ENCODE peak calls at places on chromosomes 4 and X, in ten cellular contexts. Q is H9, H is MM.1S, X is psoas muscle, F is mammary epithelial cell, L is right atrium auricular region, B is thoracic aorta, I is left ventricle myocardium inferior, C is HepG2, N is transverse colon. O is an unnamed sample.
A peak's percentile ranks its signal among the peaks of the same experiment; 100 is the strongest.

GRCh38 chrX:43218198-43218597 is 437.9 kb upstream of the MAOA start:
- DNase-seq in Q (no peak), H (no peak), X (no peak), F (no peak), L (no peak), B (no peak), I (no peak), C (no peak), N (no peak), O (no peak)

GRCh38 chrX:2397648-2398340 is 103.0 kb downstream of the DHRSX start:
- DNase-seq in Q (no peak), H (no peak), X (no peak), F (peak; percentile 37), L (no peak), B (no peak), I (no peak), C (no peak), N (no peak), O (no peak)

GRCh38 chr4:2924765-2925301 is 38.4 kb downstream of the NOP14 start:
- DNase-seq in Q (no peak), H (no peak), X (no peak), F (no peak), L (no peak), B (no peak), I (no peak), C (no peak), N (no peak), O (peak; percentile 75)

GRCh38 chrX:97234471-97235097 is 350.9 kb downstream of the RPA4 start:
- DNase-seq in Q (no peak), H (peak; percentile 53), X (no peak), F (no peak), L (no peak), B (no peak), I (no peak), C (no peak), N (no peak), O (no peak)

GRCh38 chrX:44224760-44225159 is 118.7 kb downstream of the EFHC2 start:
- DNase-seq in Q (no peak), H (no peak), X (no peak), F (no peak), L (no peak), B (no peak), I (no peak), C (no peak), N (peak; percentile 33), O (no peak)

GRCh38 chr4:175542787-175543186 is 269.3 kb downstream of the GPM6A start:
- DNase-seq in Q (no peak), H (no peak), X (no peak), F (no peak), L (no peak), B (no peak), I (no peak), C (no peak), N (no peak), O (no peak)

GRCh38 chr4:37890501-37891220 is at the start of gene TBC1D1:
- DNase-seq in Q (peak; percentile 44), H (peak; percentile 57), X (peak; percentile 70), F (peak; percentile 16), L (peak; percentile 74), B (no peak), I (peak; percentile 83), C (no peak), N (peak; percentile 81), O (peak; percentile 90)

GRCh38 chrX:154368630-154369452 is 5.6 kb downstream of the FLNA start:
- DNase-seq in Q (peak; percentile 69), H (peak; percentile 18), X (peak; percentile 84), F (peak; percentile 95), L (peak; percentile 93), B (peak; percentile 67), I (peak; percentile 68), C (peak; percentile 66), N (peak; percentile 75), O (peak; percentile 76)

GRCh38 chrX:47644557-47645091 is 5.7 kb downstream of the ELK1 start:
- DNase-seq in Q (peak; percentile 54), H (peak; percentile 31), X (no peak), F (peak; percentile 16), L (no peak), B (no peak), I (no peak), C (no peak), N (no peak), O (no peak)

GRCh38 chr4:37684154-37684553 is 2.0 kb downstream of the RELL1 start:
- DNase-seq in Q (no peak), H (no peak), X (no peak), F (no peak), L (no peak), B (no peak), I (no peak), C (no peak), N (no peak), O (no peak)

GRCh38 chr4:102815981-102816380 is 11.4 kb downstream of the UBE2D3 start:
- DNase-seq in Q (no peak), H (no peak), X (no peak), F (peak; percentile 87), L (no peak), B (no peak), I (no peak), C (peak; percentile 66), N (no peak), O (no peak)

GRCh38 chr4:10926025-10926424 is 241.5 kb upstream of the CLNK start:
- DNase-seq in Q (no peak), H (no peak), X (no peak), F (peak; percentile 2), L (no peak), B (no peak), I (no peak), C (no peak), N (no peak), O (no peak)

GRCh38 chr4:98657531-98658286 is 702 bp downstream of the TSPAN5 start:
- DNase-seq in Q (peak; percentile 68), H (peak; percentile 50), X (peak; percentile 16), F (peak; percentile 81), L (no peak), B (no peak), I (peak; percentile 22), C (no peak), N (peak; percentile 23), O (peak; percentile 40)

GRCh38 chr4:103052779-103053178 is 23.8 kb downstream of the SLC9B2 start:
- DNase-seq in Q (no peak), H (no peak), X (no peak), F (no peak), L (no peak), B (no peak), I (no peak), C (no peak), N (no peak), O (no peak)

GRCh38 chr4:153451931-153452660 is 14.1 kb upstream of the TMEM131L start:
- DNase-seq in Q (peak; percentile 82), H (no peak), X (no peak), F (no peak), L (no peak), B (no peak), I (no peak), C (no peak), N (no peak), O (no peak)

DNA sequence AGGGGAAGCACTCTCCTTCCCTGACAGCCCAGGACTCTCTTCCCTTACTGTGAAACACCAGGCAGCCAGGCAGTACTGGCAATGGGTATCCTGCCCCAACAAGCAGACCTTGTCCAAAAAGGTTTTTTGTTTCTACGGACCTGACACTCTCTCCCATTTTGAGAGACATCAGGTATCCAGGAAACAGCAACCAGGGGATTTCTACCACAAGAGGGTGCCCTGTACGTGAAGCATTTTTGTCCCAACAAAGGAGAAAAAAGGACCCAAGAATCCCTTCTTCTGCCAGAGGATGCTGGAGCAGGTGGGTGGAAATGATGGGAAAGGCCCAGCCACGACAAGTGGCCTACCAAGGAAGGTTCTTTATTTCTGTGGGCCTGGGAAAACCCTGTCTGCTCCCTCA is 65.7 kb upstream of the FGF13 start:
- DNase-seq in Q (peak; percentile 35), H (no peak), X (no peak), F (no peak), L (no peak), B (no peak), I (no peak), C (no peak), N (no peak), O (no peak)
- TF ChIP-seq CTCF in Q (peak; percentile 55), H (no peak), X (no peak), F (no peak), L (no peak), B (no peak), I (no peak), C (no peak), N (no peak), O (no peak)

GRCh38 chr4:7475207-7475606 is 40.5 kb upstream of the PSAPL1 start:
- DNase-seq in Q (no peak), H (no peak), X (no peak), F (no peak), L (no peak), B (no peak), I (no peak), C (no peak), N (no peak), O (no peak)

GRCh38 chr4:7474320-7474719 is 39.6 kb upstream of the PSAPL1 start:
- DNase-seq in Q (no peak), H (no peak), X (no peak), F (no peak), L (no peak), B (no peak), I (no peak), C (no peak), N (no peak), O (no peak)

GRCh38 chr4:7478665-7479064 is 43.9 kb upstream of the PSAPL1 start:
- DNase-seq in Q (no peak), H (no peak), X (no peak), F (no peak), L (no peak), B (no peak), I (no peak), C (no peak), N (no peak), O (no peak)

GRCh38 chr4:7477695-7478094 is 43.0 kb upstream of the PSAPL1 start:
- DNase-seq in Q (no peak), H (no peak), X (no peak), F (no peak), L (no peak), B (no peak), I (no peak), C (no peak), N (no peak), O (no peak)

GRCh38 chr4:7476820-7477219 is 42.1 kb upstream of the PSAPL1 start:
- DNase-seq in Q (no peak), H (no peak), X (no peak), F (no peak), L (no peak), B (no peak), I (no peak), C (no peak), N (no peak), O (no peak)
- H3K4me1 ChIP-seq in Q (no peaks in the 10 kb centered on the region), H (no peaks in the 10 kb centered on the region), X (no peaks in the 10 kb centered on the region), F (no peaks in the 10 kb centered on the region), L (no peaks in the 10 kb centered on the region), B (no peaks in the 10 kb centered on the region), I (no peaks in the 10 kb centered on the region), C (peaks cover 6% of the 10 kb centered on the region), N (no peaks in the 10 kb centered on the region), O (no peaks in the 10 kb centered on the region)

GRCh38 chrX:76555816-76556215 is 128.3 kb downstream of the MAGEE1 start:
- DNase-seq in Q (peak; percentile 51), H (peak; percentile 73), X (no peak), F (peak; percentile 12), L (no peak), B (no peak), I (no peak), C (peak; percentile 41), N (no peak), O (no peak)
- TF ChIP-seq CTCF in Q (peak; percentile 69), H (peak; percentile 52), X (no peak), F (peak; percentile 24), L (no peak), B (no peak), I (no peak), C (peak; percentile 17), N (no peak), O (no peak)

GRCh38 chr4:76309939-76310549 is 3.5 kb downstream of the STBD1 start:
- DNase-seq in Q (no peak), H (no peak), X (no peak), F (no peak), L (no peak), B (no peak), I (no peak), C (no peak), N (no peak), O (no peak)
- H3K4me1 ChIP-seq in Q (peaks cover 1% of the 10 kb centered on the region), H (peaks cover 19% of the 10 kb centered on the region), X (peaks cover 52% of the 10 kb centered on the region), F (peaks cover 11% of the 10 kb centered on the region), L (no peaks in the 10 kb centered on the region), B (peaks cover 27% of the 10 kb centered on the region), I (peaks cover 63% of the 10 kb centered on the region), C (peaks cover 69% of the 10 kb centered on the region), N (peaks cover 47% of the 10 kb centered on the region), O (peaks cover 6% of the 10 kb centered on the region)